ENCODE peak calls at places on chromosomes 3 and 15, in four cellular contexts. D, T, P and N are unnamed samples.

GRCh38 chr3:135235541-135235940 is 440.5 kb downstream of the EPHB1 start:
- DNase-seq in P (no peak), T (no peak), D (no peak), N (no peak)

GRCh38 chr15:81293728-81294500 is 30.0 kb downstream of the STARD5 start:
- DNase-seq in D (peak), T (no peak), P (no peak), N (no peak)

GRCh38 chr15:55420171-55420871 is 12.0 kb downstream of the PIERCE2 start:
- DNase-seq in P (no peak), T (no peak), D (no peak), N (no peak)

GRCh38 chr15:28096411-28096719 is 2.8 kb downstream of the OCA2 start:
- DNase-seq in P (no peak), T (no peak), D (no peak), N (no peak)

GRCh38 chr3:25297667-25298585 is 130.1 kb upstream of the RARB start:
- DNase-seq in P (peak), D (no peak), T (peak), N (peak)

GRCh38 chr3:193129607-193130006 is 111.4 kb upstream of the PLAAT1 start:
- DNase-seq in T (no peak), P (no peak), D (no peak), N (no peak)

GRCh38 chr3:15292765-15293522 is 39.4 kb downstream of the SH3BP5 start:
- DNase-seq in T (no peak), P (no peak), D (no peak), N (no peak)

GRCh38 chr3:179018808-179019207 is 52.8 kb downstream of the ZMAT3 start:
- DNase-seq in T (no peak), P (no peak), D (no peak), N (no peak)

GRCh38 chr3:167605871-167606270 is 47.9 kb downstream of the WDR49 start:
- DNase-seq in T (no peak), D (no peak), P (no peak), N (no peak)

GRCh38 chr3:36219398-36219797 is 160.9 kb upstream of the STAC start:
- DNase-seq in T (no peak), P (peak), D (no peak), N (no peak)

GRCh38 chr3:51396401-51396800 is 5.3 kb downstream of the RBM15B start:
- DNase-seq in T (no peak), P (no peak), D (no peak), N (no peak)

GRCh38 chr15:73239564-73240208 is 129.1 kb downstream of the HCN4 start:
- DNase-seq in P (peak), D (no peak), T (no peak), N (no peak)

GRCh38 chr15:45611305-45611704 is 23.5 kb upstream of the SQOR start:
- DNase-seq in D (no peak), T (no peak), P (no peak), N (no peak)

GRCh38 chr3:154786724-154787123 is 293.4 kb upstream of the MME start:
- DNase-seq in D (no peak), P (no peak), T (no peak), N (no peak)

GRCh38 chr3:166071831-166072230 is 234.6 kb upstream of the BCHE start:
- DNase-seq in D (no peak), P (no peak), T (no peak), N (no peak)

GRCh38 chr3:150237490-150237889 is 170.6 kb upstream of the TSC22D2 start:
- DNase-seq in T (no peak), D (no peak), P (peak), N (no peak)

GRCh38 chr3:62587579-62588031 is 214.3 kb upstream of the FEZF2 start:
- DNase-seq in P (peak), D (no peak), T (peak), N (peak)

GRCh38 chr3:69364354-69364753 is 21.5 kb downstream of the FRMD4B start:
- DNase-seq in P (peak), T (no peak), D (no peak), N (no peak)

DNA sequence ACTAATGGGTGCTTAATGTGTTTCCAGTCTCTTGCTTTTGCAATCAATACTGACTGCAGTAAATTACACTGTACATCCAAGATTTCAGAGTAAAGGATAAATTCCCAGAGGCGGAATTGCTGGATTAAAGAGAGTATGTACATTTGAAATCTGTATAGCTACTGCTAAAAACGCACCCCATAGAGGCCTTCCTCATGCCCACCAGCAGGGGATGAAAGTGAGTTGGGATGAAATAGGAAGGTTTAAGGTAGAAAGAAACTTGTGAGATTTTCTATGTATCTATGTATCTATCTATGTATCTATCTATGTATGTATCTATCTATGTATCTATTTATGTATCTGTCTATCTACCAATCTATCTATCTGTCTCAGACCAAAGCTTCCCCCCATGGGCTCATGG is 28.4 kb downstream of the TMEM44 start:
- DNase-seq in T (no peak), P (no peak), D (no peak), N (no peak)
- TF ChIP-seq CTCF in T (peak), P (peak), D (peak), N (peak)

GRCh38 chr3:3998140-3998977 is 199.1 kb downstream of the LRRN1 start:
- DNase-seq in D (peak), T (no peak), P (peak), N (no peak)
- TF ChIP-seq CTCF in D (peak), T (no peak), P (peak), N (peak)

DNA sequence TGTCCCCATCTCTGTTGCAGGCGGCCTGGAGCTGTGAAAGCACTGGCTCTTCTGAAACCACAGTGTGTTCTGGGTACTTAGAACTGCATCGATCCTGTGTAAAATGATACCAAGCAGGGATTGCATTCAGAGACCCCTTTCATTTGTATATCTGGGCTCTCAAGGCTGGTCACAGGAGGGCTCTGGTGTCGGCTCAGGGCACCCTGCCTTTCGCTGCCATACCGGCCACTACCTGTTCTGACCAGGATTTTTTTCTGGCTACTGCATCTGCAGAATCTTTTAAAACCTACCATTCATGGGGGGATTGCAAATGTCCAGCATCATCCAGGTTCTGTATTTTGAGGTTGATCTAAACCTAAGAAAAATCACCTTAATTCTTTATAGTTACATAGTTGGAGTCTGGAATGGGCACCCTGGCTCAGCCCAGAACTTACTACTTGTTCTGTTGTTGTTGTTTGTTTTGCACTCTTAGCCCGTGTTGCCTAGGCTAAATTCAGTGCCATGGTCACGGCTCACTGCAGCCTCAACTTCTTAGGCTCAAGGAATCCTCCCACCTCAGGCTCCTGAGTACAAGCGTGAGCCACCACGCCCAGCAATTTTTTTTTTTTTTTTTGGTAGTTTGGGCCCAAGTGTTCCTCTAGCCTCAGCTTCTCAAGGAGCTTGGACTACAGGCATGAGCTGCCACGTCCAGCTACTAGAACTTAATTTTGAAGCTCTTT is 52.7 kb downstream of the TRIM71 start:
- DNase-seq in P (no peak), D (no peak), T (no peak), N (no peak)
- TF ChIP-seq CTCF in P (no peak), D (no peak), T (no peak), N (no peak)

GRCh38 chr15:94346272-94346671 is 114.9 kb downstream of the MCTP2 start:
- DNase-seq in P (no peak), D (no peak), T (no peak), N (no peak)
- TF ChIP-seq CTCF in P (no peak), D (no peak), T (no peak), N (no peak)

GRCh38 chr15:78301326-78301725 is 1.9 kb upstream of the SKIC8 start:
- DNase-seq in D (no peak), P (no peak), T (no peak), N (no peak)

GRCh38 chr15:78301813-78302212 is 2.4 kb upstream of the SKIC8 start:
- DNase-seq in T (no peak), P (no peak), D (peak), N (no peak)

GRCh38 chr15:78302579-78302978 is 3.2 kb upstream of the SKIC8 start:
- DNase-seq in P (peak), D (no peak), T (peak), N (peak)

GRCh38 chr15:78299302-78300102 is at the start of gene SKIC8:
- DNase-seq in P (peak), T (peak), D (peak), N (peak)

DNA sequence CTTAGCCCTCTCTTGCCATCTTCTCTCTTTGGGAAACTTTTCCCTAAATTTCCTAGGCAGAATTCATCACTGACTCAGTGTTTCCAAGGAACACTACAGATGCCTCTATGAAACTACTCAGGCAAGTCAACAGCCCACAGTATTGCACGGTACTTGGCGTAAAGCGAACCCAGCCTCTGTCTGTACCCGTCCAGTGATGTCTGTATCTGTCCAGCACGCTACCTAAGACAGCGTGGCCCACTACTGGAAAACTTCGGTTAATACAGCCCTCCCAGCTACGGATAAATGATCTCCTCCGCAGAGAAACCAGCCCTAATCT is 467 bp downstream of the SKIC8 start:
- DNase-seq in T (no peak), P (no peak), D (peak), N (no peak)
- TF ChIP-seq CTCF in T (no peak), P (no peak), D (no peak), N (no peak)

DNA sequence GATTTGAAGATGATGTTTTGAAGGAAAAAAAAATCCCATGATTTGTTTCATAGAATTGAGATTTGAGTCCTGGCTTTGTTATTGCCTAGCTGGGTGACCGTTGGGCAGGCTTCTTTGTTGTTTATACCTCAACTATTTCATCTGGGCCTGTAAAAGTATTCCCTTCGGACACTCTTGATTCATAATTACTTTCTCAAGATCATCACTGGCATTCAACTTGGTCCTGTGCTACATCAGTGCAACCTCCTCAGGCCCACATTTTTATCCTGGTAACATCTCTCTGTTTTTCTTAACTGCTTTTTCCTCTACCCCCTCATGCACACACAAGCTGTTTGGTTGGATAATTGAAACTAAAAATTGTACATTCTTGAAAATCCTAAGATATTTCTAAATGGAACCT is 67.5 kb upstream of the P3H2 start:
- DNase-seq in T (no peak), P (no peak), D (no peak), N (no peak)
- TF ChIP-seq CTCF in T (no peak), P (no peak), D (no peak), N (no peak)

GRCh38 chr3:196639517-196640500 is at the start of gene NRROS:
- DNase-seq in P (peak), T (no peak), D (peak), N (no peak)
- TF ChIP-seq CTCF in P (no peak), T (no peak), D (no peak), N (no peak)

GRCh38 chr15:37112963-37113362 is 12.6 kb upstream of the MEIS2 start:
- DNase-seq in D (no peak), T (no peak), P (no peak), N (no peak)
- TF ChIP-seq CTCF in D (no peak), T (no peak), P (no peak), N (no peak)

DNA sequence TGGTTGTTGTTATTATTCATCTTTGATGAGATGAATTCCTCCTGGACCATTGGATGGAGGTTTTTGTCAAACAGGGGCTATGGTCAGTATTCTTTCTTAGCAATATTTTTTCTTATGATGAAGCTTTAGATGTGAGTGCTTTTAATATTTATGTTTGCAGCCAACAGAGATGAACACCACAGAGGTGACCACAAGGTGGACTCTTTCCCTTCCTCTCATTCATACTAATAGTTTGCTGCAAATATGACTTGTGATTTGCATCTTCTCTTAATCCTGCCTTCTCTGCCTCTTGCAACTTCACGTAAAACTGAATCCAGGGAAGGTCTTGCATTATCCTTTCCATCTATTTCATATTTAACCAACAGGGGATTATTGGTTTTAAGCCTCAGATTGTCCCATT is 473.1 kb upstream of the UBE2E2 start:
- DNase-seq in P (peak), T (no peak), D (no peak), N (no peak)
- TF ChIP-seq CTCF in P (peak), T (peak), D (no peak), N (no peak)

DNA sequence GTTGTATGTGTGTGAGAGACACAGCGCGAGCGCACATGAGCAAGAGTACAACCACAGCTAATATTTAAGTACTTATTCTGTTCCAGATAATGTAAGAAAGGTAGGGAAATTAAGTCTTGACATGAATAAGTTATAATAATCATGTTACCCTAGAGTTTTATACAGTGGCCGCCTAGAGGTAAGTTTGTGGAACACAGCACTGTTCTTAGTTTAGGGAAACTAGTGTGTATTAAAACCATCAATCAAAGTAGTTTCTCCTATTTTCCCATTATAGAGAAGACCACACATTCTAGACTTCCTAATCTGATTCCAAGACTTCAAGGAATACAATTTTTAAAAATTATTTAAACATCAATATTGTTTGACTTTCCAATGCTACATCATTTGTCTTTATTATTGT is 9.5 kb downstream of the ALDH1A2 start:
- DNase-seq in D (no peak), T (no peak), P (no peak), N (no peak)
- TF ChIP-seq CTCF in D (no peak), T (no peak), P (peak), N (peak)